ENCODE peak calls at places on chromosomes 12 and 14, in six cellular contexts. One of them, this sample, is unnamed.

GRCh38 chr12:9909724-9910123 is 22.4 kb downstream of the CLEC2A start:
- DNase-seq in effector memory CD8-positive, alpha-beta T cell: no peak
- DNase-seq in germinal center: no peak
- DNase-seq in chondrocyte: no peak
- DNase-seq in transverse colon: no peak
- DNase-seq in fibroblast of mammary gland: no peak
- DNase-seq in this sample: no peak

GRCh38 chr12:78194448-78194847 is 363.8 kb downstream of the NAV3 start:
- DNase-seq in transverse colon: no peak
- DNase-seq in fibroblast of mammary gland: peak; percentile 98
- DNase-seq in germinal center: no peak
- DNase-seq in chondrocyte: no peak
- DNase-seq in effector memory CD8-positive, alpha-beta T cell: no peak
- DNase-seq in this sample: no peak

GRCh38 chr14:91919814-91920213 is 27.7 kb downstream of the FBLN5 start:
- DNase-seq in germinal center: no peak
- DNase-seq in fibroblast of mammary gland: peak; percentile 79
- DNase-seq in transverse colon: no peak
- DNase-seq in effector memory CD8-positive, alpha-beta T cell: no peak
- DNase-seq in chondrocyte: no peak
- DNase-seq in this sample: no peak

GRCh38 chr14:83706555-83706954 is 1823.4 kb upstream of the FLRT2 start:
- DNase-seq in effector memory CD8-positive, alpha-beta T cell: no peak
- DNase-seq in germinal center: no peak
- DNase-seq in transverse colon: no peak
- DNase-seq in fibroblast of mammary gland: no peak
- DNase-seq in chondrocyte: no peak
- DNase-seq in this sample: peak; percentile 9

GRCh38 chr14:102545461-102546265 is 36.1 kb upstream of the ANKRD9 start:
- DNase-seq in fibroblast of mammary gland: peak; percentile 54
- DNase-seq in transverse colon: no peak
- DNase-seq in germinal center: no peak
- DNase-seq in effector memory CD8-positive, alpha-beta T cell: no peak
- DNase-seq in chondrocyte: no peak
- DNase-seq in this sample: no peak

GRCh38 chr12:28456934-28457710 is 266.9 kb downstream of the CCDC91 start:
- DNase-seq in effector memory CD8-positive, alpha-beta T cell: no peak
- DNase-seq in germinal center: no peak
- DNase-seq in fibroblast of mammary gland: no peak
- DNase-seq in transverse colon: no peak
- DNase-seq in chondrocyte: no peak
- DNase-seq in this sample: no peak

GRCh38 chr12:106333756-106334155 is 23.8 kb upstream of the POLR3B start:
- DNase-seq in fibroblast of mammary gland: no peak
- DNase-seq in transverse colon: no peak
- DNase-seq in germinal center: no peak
- DNase-seq in chondrocyte: no peak
- DNase-seq in effector memory CD8-positive, alpha-beta T cell: no peak
- DNase-seq in this sample: no peak

GRCh38 chr14:44170099-44170498 is 337.0 kb downstream of the FSCB start:
- DNase-seq in chondrocyte: no peak
- DNase-seq in germinal center: no peak
- DNase-seq in transverse colon: no peak
- DNase-seq in effector memory CD8-positive, alpha-beta T cell: no peak
- DNase-seq in fibroblast of mammary gland: no peak
- DNase-seq in this sample: no peak

GRCh38 chr12:13222076-13222475 is 25.6 kb downstream of the EMP1 start:
- DNase-seq in fibroblast of mammary gland: peak; percentile 75
- DNase-seq in germinal center: no peak
- DNase-seq in effector memory CD8-positive, alpha-beta T cell: no peak
- DNase-seq in transverse colon: peak; percentile 83
- DNase-seq in chondrocyte: no peak
- DNase-seq in this sample: no peak